ENCODE peak calls at places on chromosomes 13 and 19, in six cellular contexts. One of them, this sample, is unnamed.

GRCh38 chr13:105165449-105166125 is 1369.9 kb downstream of the EFNB2 start:
- DNase-seq in endothelial cell: no peak
- DNase-seq in IMR-90: no peak
- DNase-seq in left ventricle myocardium inferior: no peak
- DNase-seq in RWPE1: no peak
- DNase-seq in progenitor cell of endocrine pancreas: no peak
- DNase-seq in this sample: no peak

GRCh38 chr19:46844067-46844489 is 6.6 kb downstream of the AP2S1 start:
- DNase-seq in endothelial cell: no peak
- DNase-seq in IMR-90: no peak
- DNase-seq in left ventricle myocardium inferior: no peak
- DNase-seq in RWPE1: no peak
- DNase-seq in progenitor cell of endocrine pancreas: no peak
- DNase-seq in this sample: no peak

GRCh38 chr19:41887711-41888382 is 4.9 kb downstream of the ARHGEF1 start:
- DNase-seq in endothelial cell: no peak
- DNase-seq in IMR-90: peak; percentile 64
- DNase-seq in left ventricle myocardium inferior: no peak
- DNase-seq in RWPE1: peak; percentile 96
- DNase-seq in progenitor cell of endocrine pancreas: peak; percentile 78
- DNase-seq in this sample: peak; percentile 44

GRCh38 chr19:48403606-48404005 is 10.1 kb downstream of the GRIN2D start:
- DNase-seq in endothelial cell: no peak
- DNase-seq in IMR-90: peak; percentile 71
- DNase-seq in left ventricle myocardium inferior: no peak
- DNase-seq in RWPE1: peak; percentile 63
- DNase-seq in progenitor cell of endocrine pancreas: no peak
- DNase-seq in this sample: no peak

GRCh38 chr13:41981961-41982723 is 21.2 kb upstream of the VWA8 start:
- DNase-seq in endothelial cell: no peak
- DNase-seq in IMR-90: peak; percentile 37
- DNase-seq in left ventricle myocardium inferior: no peak
- DNase-seq in RWPE1: peak; percentile 57
- DNase-seq in progenitor cell of endocrine pancreas: no peak
- DNase-seq in this sample: no peak

GRCh38 chr19:45972081-45972943 is 1.4 kb downstream of the NOVA2 start:
- DNase-seq in endothelial cell: no peak
- DNase-seq in IMR-90: no peak
- DNase-seq in left ventricle myocardium inferior: peak; percentile 21
- DNase-seq in RWPE1: no peak
- DNase-seq in progenitor cell of endocrine pancreas: no peak
- DNase-seq in this sample: no peak

GRCh38 chr13:40789275-40790231 is at the start of gene SLC25A15:
- DNase-seq in endothelial cell: peak; percentile 86
- DNase-seq in IMR-90: peak; percentile 72
- DNase-seq in left ventricle myocardium inferior: peak; percentile 85
- DNase-seq in RWPE1: peak; percentile 86
- DNase-seq in progenitor cell of endocrine pancreas: peak; percentile 80
- DNase-seq in this sample: peak; percentile 82

GRCh38 chr19:32581704-32582164 is 744 bp downstream of the PDCD5 start:
- DNase-seq in endothelial cell: no peak
- DNase-seq in IMR-90: peak; percentile 66
- DNase-seq in left ventricle myocardium inferior: peak; percentile 27
- DNase-seq in RWPE1: peak; percentile 23
- DNase-seq in progenitor cell of endocrine pancreas: no peak
- DNase-seq in this sample: no peak

GRCh38 chr19:19461671-19462622 is 53.4 kb downstream of the TSSK6 start:
- DNase-seq in endothelial cell: peak; percentile 50
- DNase-seq in IMR-90: no peak
- DNase-seq in left ventricle myocardium inferior: peak; percentile 58
- DNase-seq in RWPE1: no peak
- DNase-seq in progenitor cell of endocrine pancreas: peak; percentile 27
- DNase-seq in this sample: no peak

GRCh38 chr19:10961073-10961762 is 388 bp downstream of the SMARCA4 start:
- DNase-seq in endothelial cell: peak; percentile 53
- DNase-seq in IMR-90: no peak
- DNase-seq in left ventricle myocardium inferior: peak; percentile 73
- DNase-seq in RWPE1: peak; percentile 40
- DNase-seq in progenitor cell of endocrine pancreas: no peak
- DNase-seq in this sample: peak; percentile 74

GRCh38 chr13:57825066-57825465 is 193.5 kb downstream of the PCDH17 start:
- DNase-seq in endothelial cell: no peak
- DNase-seq in IMR-90: no peak
- DNase-seq in left ventricle myocardium inferior: no peak
- DNase-seq in RWPE1: no peak
- DNase-seq in progenitor cell of endocrine pancreas: no peak
- DNase-seq in this sample: no peak

GRCh38 chr13:94199135-94199534 is 280.3 kb downstream of the DCT start:
- DNase-seq in endothelial cell: no peak
- DNase-seq in IMR-90: no peak
- DNase-seq in left ventricle myocardium inferior: no peak
- DNase-seq in RWPE1: no peak
- DNase-seq in progenitor cell of endocrine pancreas: no peak
- DNase-seq in this sample: no peak

GRCh38 chr19:37506387-37507166 is at the start of gene ZNF793:
- DNase-seq in endothelial cell: peak; percentile 86
- DNase-seq in IMR-90: peak; percentile 54
- DNase-seq in left ventricle myocardium inferior: peak; percentile 85
- DNase-seq in RWPE1: peak; percentile 64
- DNase-seq in progenitor cell of endocrine pancreas: peak; percentile 74
- DNase-seq in this sample: peak; percentile 70

DNA sequence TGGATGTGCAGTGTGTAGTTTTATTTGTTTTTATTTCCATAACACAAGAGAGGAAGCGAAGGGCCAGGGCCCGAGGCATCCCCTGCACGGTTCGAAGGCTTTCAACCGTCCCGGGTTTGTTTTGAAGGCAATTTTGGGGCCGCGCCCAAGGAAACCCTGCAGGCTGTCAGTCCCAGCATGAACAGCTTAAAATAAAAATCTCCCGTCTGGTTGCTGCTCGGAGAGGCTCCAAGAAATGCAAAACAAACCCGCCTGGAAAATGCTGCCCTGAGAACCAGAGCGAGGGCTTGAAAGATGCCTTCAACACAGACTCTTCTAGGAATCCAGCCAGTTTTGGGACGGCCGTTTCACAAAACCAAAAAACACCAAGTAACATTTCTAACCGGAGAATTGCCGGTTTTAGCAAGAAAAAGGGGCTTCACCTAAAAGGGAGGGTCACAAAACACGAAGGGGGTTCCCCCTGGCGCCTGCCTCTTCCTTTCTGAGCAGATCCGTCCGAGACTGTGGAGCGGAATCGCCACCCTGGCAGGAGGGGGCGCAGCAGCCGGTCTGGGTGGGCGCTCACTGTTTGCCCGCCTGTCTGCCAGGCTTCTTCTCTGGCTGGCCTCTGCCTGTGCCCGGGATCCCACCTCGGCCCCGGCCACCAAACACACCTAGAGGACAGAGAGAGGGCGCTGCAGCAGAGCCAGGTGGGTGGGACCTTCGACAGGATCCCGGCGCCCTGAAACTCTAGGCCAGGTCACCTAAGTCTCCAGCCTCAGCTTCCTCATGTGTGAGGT is 15.8 kb downstream of the LSM4 start:
- DNase-seq in endothelial cell: no peak
- DNase-seq in IMR-90: no peak
- DNase-seq in left ventricle myocardium inferior: no peak
- DNase-seq in RWPE1: no peak
- DNase-seq in progenitor cell of endocrine pancreas: no peak
- DNase-seq in this sample: no peak
- TF ChIP-seq CTCF in endothelial cell: no peak
- TF ChIP-seq CTCF in IMR-90: no peak
- TF ChIP-seq CTCF in left ventricle myocardium inferior: no peak
- TF ChIP-seq CTCF in RWPE1: no peak
- TF ChIP-seq CTCF in progenitor cell of endocrine pancreas: no peak
- TF ChIP-seq CTCF in this sample: no peak

GRCh38 chr13:76991796-76992547 is at the start of gene CLN5:
- DNase-seq in endothelial cell: peak; percentile 77
- DNase-seq in IMR-90: peak; percentile 90
- DNase-seq in left ventricle myocardium inferior: peak; percentile 94
- DNase-seq in RWPE1: peak; percentile 86
- DNase-seq in progenitor cell of endocrine pancreas: peak; percentile 85
- DNase-seq in this sample: peak; percentile 93
- TF ChIP-seq CTCF in endothelial cell: no peak
- TF ChIP-seq CTCF in IMR-90: no peak
- TF ChIP-seq CTCF in left ventricle myocardium inferior: no peak
- TF ChIP-seq CTCF in RWPE1: no peak
- TF ChIP-seq CTCF in progenitor cell of endocrine pancreas: no peak
- TF ChIP-seq CTCF in this sample: no peak

GRCh38 chr13:113812140-113813036 is 51.5 kb downstream of the GAS6 start:
- DNase-seq in endothelial cell: no peak
- DNase-seq in IMR-90: no peak
- DNase-seq in left ventricle myocardium inferior: no peak
- DNase-seq in RWPE1: no peak
- DNase-seq in progenitor cell of endocrine pancreas: no peak
- DNase-seq in this sample: no peak
- TF ChIP-seq CTCF in endothelial cell: no peak
- TF ChIP-seq CTCF in IMR-90: no peak
- TF ChIP-seq CTCF in left ventricle myocardium inferior: no peak
- TF ChIP-seq CTCF in RWPE1: no peak
- TF ChIP-seq CTCF in progenitor cell of endocrine pancreas: no peak
- TF ChIP-seq CTCF in this sample: no peak

GRCh38 chr13:110566201-110566600 is 4.7 kb upstream of the RAB20 start:
- DNase-seq in endothelial cell: no peak
- DNase-seq in IMR-90: no peak
- DNase-seq in left ventricle myocardium inferior: no peak
- DNase-seq in RWPE1: no peak
- DNase-seq in progenitor cell of endocrine pancreas: no peak
- DNase-seq in this sample: no peak

GRCh38 chr13:110563463-110563774 is 1.9 kb upstream of the RAB20 start:
- DNase-seq in endothelial cell: no peak
- DNase-seq in IMR-90: no peak
- DNase-seq in left ventricle myocardium inferior: no peak
- DNase-seq in RWPE1: no peak
- DNase-seq in progenitor cell of endocrine pancreas: no peak
- DNase-seq in this sample: no peak

GRCh38 chr13:110562696-110563462 is 1.4 kb upstream of the RAB20 start:
- DNase-seq in endothelial cell: no peak
- DNase-seq in IMR-90: no peak
- DNase-seq in left ventricle myocardium inferior: no peak
- DNase-seq in RWPE1: no peak
- DNase-seq in progenitor cell of endocrine pancreas: no peak
- DNase-seq in this sample: no peak

GRCh38 chr13:110564472-110564985 is 3.0 kb upstream of the RAB20 start:
- DNase-seq in endothelial cell: no peak
- DNase-seq in IMR-90: no peak
- DNase-seq in left ventricle myocardium inferior: no peak
- DNase-seq in RWPE1: no peak
- DNase-seq in progenitor cell of endocrine pancreas: no peak
- DNase-seq in this sample: no peak

DNA sequence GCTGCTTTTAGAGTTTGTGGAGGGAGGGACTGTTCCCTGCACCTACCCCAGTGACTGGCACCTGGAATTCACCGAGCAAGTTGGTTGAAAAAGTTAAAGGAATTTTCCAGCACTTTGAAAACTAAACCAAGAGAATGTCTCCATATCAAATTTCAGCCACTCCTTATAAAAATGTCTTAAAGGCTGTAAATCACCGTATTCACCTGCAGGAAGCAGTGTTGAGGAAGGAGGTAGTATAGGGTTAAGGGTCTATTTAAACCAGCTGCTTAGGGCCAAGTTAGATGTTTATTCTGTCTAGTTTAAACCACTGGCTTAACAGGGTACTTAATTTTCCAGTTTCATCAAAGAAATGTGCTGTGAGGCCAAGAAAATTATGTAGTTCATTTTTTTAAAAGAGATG is 3.8 kb upstream of the RAB20 start:
- DNase-seq in endothelial cell: no peak
- DNase-seq in IMR-90: no peak
- DNase-seq in left ventricle myocardium inferior: no peak
- DNase-seq in RWPE1: no peak
- DNase-seq in progenitor cell of endocrine pancreas: no peak
- DNase-seq in this sample: no peak
- TF ChIP-seq CTCF in endothelial cell: no peak
- TF ChIP-seq CTCF in IMR-90: peak; percentile 2
- TF ChIP-seq CTCF in left ventricle myocardium inferior: no peak
- TF ChIP-seq CTCF in RWPE1: no peak
- TF ChIP-seq CTCF in progenitor cell of endocrine pancreas: peak; percentile 16
- TF ChIP-seq CTCF in this sample: no peak

DNA sequence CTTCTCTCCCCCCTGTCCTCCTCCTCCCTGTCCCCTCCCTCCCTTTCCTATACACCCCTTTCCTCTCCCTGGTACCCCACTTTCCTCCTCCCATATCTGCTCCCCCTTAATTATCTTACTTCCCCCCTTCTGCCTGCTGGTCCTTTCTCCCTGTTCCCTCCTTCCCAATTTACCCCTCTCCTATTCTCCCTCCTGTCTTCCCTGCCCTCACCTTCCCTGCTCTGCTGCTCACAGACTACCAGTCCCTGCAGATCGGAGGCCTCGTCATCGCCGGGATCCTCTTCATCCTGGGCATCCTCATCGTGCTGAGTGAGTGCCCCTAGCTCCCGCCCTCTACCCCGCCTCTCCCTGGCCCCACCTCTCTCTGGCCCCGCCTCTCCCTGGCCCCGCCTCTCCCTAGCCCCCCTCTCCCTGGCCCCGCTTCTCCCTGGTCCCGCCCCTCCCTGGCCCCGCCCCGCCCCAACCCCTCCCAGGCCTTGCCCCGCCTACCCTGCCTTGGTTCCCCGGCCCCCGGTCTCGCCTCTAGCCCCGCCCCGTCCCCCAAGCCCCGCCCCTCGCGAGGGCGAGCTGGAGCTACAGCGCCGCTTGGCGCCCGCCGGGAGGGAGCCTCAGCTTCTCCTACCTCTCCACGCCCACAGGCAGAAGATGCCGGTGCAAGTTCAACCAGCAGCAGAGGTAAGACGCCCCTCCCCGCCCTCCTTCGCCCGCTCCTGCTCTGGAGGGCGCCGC is 2.0 kb upstream of the FXYD7 start:
- DNase-seq in endothelial cell: peak; percentile 93
- DNase-seq in IMR-90: peak; percentile 86
- DNase-seq in left ventricle myocardium inferior: peak; percentile 92
- DNase-seq in RWPE1: peak; percentile 99
- DNase-seq in progenitor cell of endocrine pancreas: peak; percentile 70
- DNase-seq in this sample: peak; percentile 87
- TF ChIP-seq CTCF in endothelial cell: no peak
- TF ChIP-seq CTCF in IMR-90: peak; percentile 55
- TF ChIP-seq CTCF in left ventricle myocardium inferior: peak; percentile 50
- TF ChIP-seq CTCF in RWPE1: peak; percentile 82
- TF ChIP-seq CTCF in progenitor cell of endocrine pancreas: peak; percentile 29
- TF ChIP-seq CTCF in this sample: no peak